ENCODE peak calls at places on chromosome 1, in eight cellular contexts. One of them, this sample, is unnamed. For H4K20me1 and H3K79me2, the result is how much of the 10 kb centered on the place peaks cover.

GRCh38 chr1:150548632-150549495 is at the start of gene ADAMTSL4:
- DNase-seq in osteoblast: peak
- DNase-seq in SK-N-SH: peak
- DNase-seq in DND-41: no peak
- DNase-seq in GM23248: peak
- DNase-seq in neural progenitor cell: peak
- DNase-seq in fibroblast of lung: peak
- DNase-seq in GM23338: peak
- DNase-seq in this sample: peak

GRCh38 chr1:207288315-207288714 is 33.2 kb upstream of the CD55 start:
- DNase-seq in fibroblast of lung: no peak
- DNase-seq in DND-41: no peak
- DNase-seq in neural progenitor cell: no peak
- DNase-seq in osteoblast: no peak
- DNase-seq in GM23248: no peak
- DNase-seq in SK-N-SH: no peak
- DNase-seq in GM23338: peak
- DNase-seq in this sample: no peak

GRCh38 chr1:228851196-228851595 is 115.9 kb downstream of the RHOU start:
- DNase-seq in GM23338: no peak
- DNase-seq in neural progenitor cell: no peak
- DNase-seq in osteoblast: no peak
- DNase-seq in DND-41: no peak
- DNase-seq in GM23248: no peak
- DNase-seq in SK-N-SH: no peak
- DNase-seq in fibroblast of lung: no peak
- DNase-seq in this sample: no peak

GRCh38 chr1:9119745-9120144 is 9.2 kb downstream of the GPR157 start:
- DNase-seq in GM23248: no peak
- DNase-seq in osteoblast: no peak
- DNase-seq in SK-N-SH: no peak
- DNase-seq in GM23338: no peak
- DNase-seq in neural progenitor cell: no peak
- DNase-seq in DND-41: no peak
- DNase-seq in fibroblast of lung: no peak
- DNase-seq in this sample: no peak

GRCh38 chr1:8649027-8649426 is 168.4 kb downstream of the RERE start:
- DNase-seq in osteoblast: no peak
- DNase-seq in DND-41: no peak
- DNase-seq in GM23248: no peak
- DNase-seq in GM23338: no peak
- DNase-seq in neural progenitor cell: no peak
- DNase-seq in fibroblast of lung: peak
- DNase-seq in SK-N-SH: peak
- DNase-seq in this sample: peak

GRCh38 chr1:231139125-231139649 is 22.7 kb upstream of the TRIM67 start:
- DNase-seq in neural progenitor cell: no peak
- DNase-seq in fibroblast of lung: peak
- DNase-seq in SK-N-SH: no peak
- DNase-seq in osteoblast: no peak
- DNase-seq in DND-41: no peak
- DNase-seq in GM23338: no peak
- DNase-seq in GM23248: peak
- DNase-seq in this sample: peak

GRCh38 chr1:153880024-153880423 is 42.7 kb downstream of the GATAD2B start:
- DNase-seq in DND-41: no peak
- DNase-seq in neural progenitor cell: no peak
- DNase-seq in SK-N-SH: no peak
- DNase-seq in GM23338: no peak
- DNase-seq in GM23248: no peak
- DNase-seq in fibroblast of lung: no peak
- DNase-seq in osteoblast: no peak
- DNase-seq in this sample: no peak

GRCh38 chr1:47824297-47824696 is 172.9 kb downstream of the TRABD2B start:
- DNase-seq in neural progenitor cell: no peak
- DNase-seq in SK-N-SH: no peak
- DNase-seq in osteoblast: peak
- DNase-seq in fibroblast of lung: no peak
- DNase-seq in GM23248: no peak
- DNase-seq in GM23338: no peak
- DNase-seq in DND-41: no peak
- DNase-seq in this sample: no peak

GRCh38 chr1:112399456-112399855 is 3.4 kb downstream of the CTTNBP2NL start:
- DNase-seq in fibroblast of lung: no peak
- DNase-seq in osteoblast: no peak
- DNase-seq in GM23338: no peak
- DNase-seq in SK-N-SH: no peak
- DNase-seq in GM23248: no peak
- DNase-seq in DND-41: no peak
- DNase-seq in neural progenitor cell: no peak
- DNase-seq in this sample: no peak

GRCh38 chr1:98870959-98871903 is 133.4 kb downstream of the PLPPR5 start:
- DNase-seq in DND-41: peak
- DNase-seq in SK-N-SH: peak
- DNase-seq in fibroblast of lung: peak
- DNase-seq in neural progenitor cell: no peak
- DNase-seq in GM23338: peak
- DNase-seq in osteoblast: no peak
- DNase-seq in GM23248: no peak
- DNase-seq in this sample: peak

GRCh38 chr1:61680500-61680899 is 44.4 kb downstream of the TM2D1 start:
- DNase-seq in osteoblast: no peak
- DNase-seq in DND-41: no peak
- DNase-seq in neural progenitor cell: no peak
- DNase-seq in SK-N-SH: no peak
- DNase-seq in fibroblast of lung: peak
- DNase-seq in GM23248: no peak
- DNase-seq in GM23338: no peak
- DNase-seq in this sample: peak

GRCh38 chr1:33472349-33472980 is at the start of gene ZSCAN20:
- DNase-seq in GM23248: peak
- DNase-seq in DND-41: peak
- DNase-seq in fibroblast of lung: peak
- DNase-seq in SK-N-SH: peak
- DNase-seq in neural progenitor cell: peak
- DNase-seq in GM23338: peak
- DNase-seq in osteoblast: peak
- DNase-seq in this sample: peak

GRCh38 chr1:169899519-169900217 is 6.0 kb upstream of the SCYL3 start:
- DNase-seq in fibroblast of lung: no peak
- DNase-seq in neural progenitor cell: no peak
- DNase-seq in DND-41: no peak
- DNase-seq in GM23248: no peak
- DNase-seq in SK-N-SH: no peak
- DNase-seq in osteoblast: no peak
- DNase-seq in GM23338: no peak
- DNase-seq in this sample: no peak

GRCh38 chr1:89833183-89834077 is 12.6 kb downstream of the LRRC8D start:
- DNase-seq in osteoblast: no peak
- DNase-seq in neural progenitor cell: no peak
- DNase-seq in GM23338: peak
- DNase-seq in SK-N-SH: no peak
- DNase-seq in fibroblast of lung: no peak
- DNase-seq in DND-41: no peak
- DNase-seq in GM23248: no peak
- DNase-seq in this sample: no peak

GRCh38 chr1:89839516-89839915 is 18.7 kb downstream of the LRRC8D start:
- DNase-seq in neural progenitor cell: no peak
- DNase-seq in SK-N-SH: no peak
- DNase-seq in GM23248: no peak
- DNase-seq in osteoblast: no peak
- DNase-seq in DND-41: no peak
- DNase-seq in fibroblast of lung: no peak
- DNase-seq in GM23338: no peak
- DNase-seq in this sample: no peak

GRCh38 chr1:89834078-89834704 is 13.4 kb downstream of the LRRC8D start:
- DNase-seq in osteoblast: no peak
- DNase-seq in SK-N-SH: no peak
- DNase-seq in fibroblast of lung: no peak
- DNase-seq in DND-41: no peak
- DNase-seq in GM23338: no peak
- DNase-seq in neural progenitor cell: no peak
- DNase-seq in GM23248: no peak
- DNase-seq in this sample: no peak

GRCh38 chr1:89836252-89836996 is 15.6 kb downstream of the LRRC8D start:
- DNase-seq in DND-41: no peak
- DNase-seq in neural progenitor cell: no peak
- DNase-seq in fibroblast of lung: no peak
- DNase-seq in GM23338: no peak
- DNase-seq in GM23248: no peak
- DNase-seq in osteoblast: no peak
- DNase-seq in SK-N-SH: no peak
- DNase-seq in this sample: no peak

DNA sequence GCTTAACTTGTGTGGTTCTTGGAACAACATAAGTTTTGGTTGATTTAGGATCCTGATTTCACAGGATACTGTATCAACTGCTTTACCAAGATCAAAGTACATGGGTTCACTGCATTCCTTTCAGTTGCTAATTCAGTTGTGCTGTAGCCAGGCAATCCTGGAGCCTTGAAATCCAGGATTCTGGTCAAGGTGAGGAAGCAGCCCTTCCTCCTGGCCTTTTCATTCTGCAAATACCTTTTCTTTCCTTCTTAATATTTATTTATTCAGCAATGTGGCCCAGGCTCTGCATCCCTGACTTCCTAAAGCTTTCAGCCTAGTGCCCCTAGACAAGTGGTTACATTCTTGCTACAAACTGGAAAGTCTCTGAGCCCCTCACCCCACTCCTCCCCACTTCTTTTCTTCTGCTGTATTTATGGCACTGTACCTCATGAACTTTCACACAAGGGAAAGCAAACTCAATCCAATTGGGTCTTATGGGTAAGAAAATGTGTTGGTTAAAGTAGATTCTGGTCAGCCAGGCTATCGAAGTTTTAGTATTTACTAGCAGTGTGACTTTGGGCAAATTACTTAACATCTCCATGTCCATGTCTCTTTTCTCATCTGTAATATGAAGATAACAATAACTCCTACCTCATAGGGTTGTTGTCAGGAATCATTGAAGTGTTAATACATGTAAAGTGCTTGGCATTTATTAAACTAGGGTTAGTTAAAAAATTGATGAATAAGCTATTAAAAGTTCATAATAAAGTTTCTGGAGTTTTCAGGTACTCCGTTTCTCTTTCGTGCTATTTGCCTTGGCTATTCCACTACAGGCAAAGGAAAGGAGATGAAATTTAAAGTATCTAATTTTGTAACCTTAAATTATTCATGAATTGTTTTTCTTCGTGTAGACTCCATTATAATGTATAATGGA is 16.4 kb downstream of the LRRC8D start:
- DNase-seq in fibroblast of lung: peak
- DNase-seq in osteoblast: no peak
- DNase-seq in GM23248: no peak
- DNase-seq in neural progenitor cell: no peak
- DNase-seq in DND-41: no peak
- DNase-seq in SK-N-SH: no peak
- DNase-seq in GM23338: peak
- DNase-seq in this sample: peak
- H4K20me1 ChIP-seq in fibroblast of lung: under half
- H4K20me1 ChIP-seq in osteoblast: under half
- H4K20me1 ChIP-seq in GM23248: under half
- H4K20me1 ChIP-seq in neural progenitor cell: half or more
- H4K20me1 ChIP-seq in DND-41: under half
- H4K20me1 ChIP-seq in SK-N-SH: under half
- H4K20me1 ChIP-seq in GM23338: under half
- H4K20me1 ChIP-seq in this sample: under half

DNA sequence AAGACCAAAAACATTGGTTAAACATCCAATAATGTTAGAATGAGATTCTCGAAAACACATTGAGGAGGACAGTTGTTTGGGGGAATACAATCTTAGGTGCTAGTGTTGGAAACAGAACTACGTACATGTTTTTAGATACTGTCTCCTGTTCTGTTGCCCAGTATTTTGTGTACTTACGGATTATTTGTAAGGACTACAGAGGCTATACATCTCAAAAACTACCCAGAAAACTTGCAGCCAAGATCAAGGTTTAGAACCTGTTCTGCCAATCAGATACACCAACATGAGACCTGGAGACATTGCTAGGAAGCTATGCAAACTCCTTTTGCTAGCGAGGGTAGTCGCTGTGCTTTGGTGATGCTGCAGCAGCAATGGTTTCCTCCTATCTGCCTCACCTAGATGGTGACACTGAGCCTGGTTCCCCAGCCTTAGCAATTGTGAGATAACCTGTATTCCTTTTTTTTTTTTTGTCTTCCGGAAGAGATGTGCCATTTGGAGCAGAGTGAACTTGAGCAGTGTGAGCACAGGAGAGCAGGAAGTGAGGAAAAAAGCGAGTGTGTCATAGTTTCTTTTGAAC is 21.8 kb downstream of the YBX1 start:
- DNase-seq in GM23248: no peak
- DNase-seq in SK-N-SH: no peak
- DNase-seq in fibroblast of lung: no peak
- DNase-seq in neural progenitor cell: no peak
- DNase-seq in GM23338: no peak
- DNase-seq in osteoblast: no peak
- DNase-seq in DND-41: no peak
- DNase-seq in this sample: no peak
- H3K79me2 ChIP-seq in GM23248: half or more
- H3K79me2 ChIP-seq in SK-N-SH: under half
- H3K79me2 ChIP-seq in fibroblast of lung: under half
- H3K79me2 ChIP-seq in neural progenitor cell: half or more
- H3K79me2 ChIP-seq in GM23338: half or more
- H3K79me2 ChIP-seq in osteoblast: under half
- H3K79me2 ChIP-seq in DND-41: half or more
- H3K79me2 ChIP-seq in this sample: under half

DNA sequence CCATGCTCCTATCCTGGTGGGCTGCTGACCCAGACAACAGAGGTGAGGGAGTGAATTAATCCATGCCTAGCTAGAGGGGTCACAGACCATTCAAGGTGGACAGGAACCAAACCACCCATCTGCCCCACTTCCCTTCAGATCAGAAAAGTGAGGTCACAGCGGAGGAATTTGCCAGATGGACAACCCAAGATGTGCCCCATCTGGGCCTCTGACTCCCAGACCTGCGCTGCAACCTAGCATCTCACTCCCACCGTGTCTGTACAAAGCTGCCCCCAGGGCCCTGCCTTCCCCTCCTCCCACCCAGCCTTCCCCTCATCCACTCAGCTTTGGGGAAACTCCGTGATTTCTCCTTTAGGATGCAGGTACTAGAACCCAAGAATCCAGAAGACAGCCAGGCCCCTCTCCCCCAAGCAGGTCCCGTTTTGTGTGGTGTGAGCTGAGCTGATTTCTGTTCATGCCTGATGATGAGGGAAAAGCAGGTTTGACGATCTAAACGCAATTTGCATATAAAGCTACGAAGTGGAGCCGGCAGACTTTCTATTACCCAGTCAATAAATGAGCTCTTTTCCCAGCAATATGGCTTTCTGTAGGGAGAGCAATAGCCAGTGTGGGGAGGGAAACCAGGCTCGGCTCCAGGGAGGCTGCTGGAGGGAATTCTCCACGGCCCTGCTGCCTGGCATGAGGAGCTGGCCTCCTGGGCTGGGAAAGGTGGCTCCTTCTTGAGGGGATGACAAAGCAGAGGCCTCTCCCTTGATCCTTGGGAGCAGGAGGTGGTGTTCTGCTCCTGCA is 140.9 kb upstream of the AJAP1 start:
- DNase-seq in GM23338: no peak
- DNase-seq in GM23248: no peak
- DNase-seq in SK-N-SH: no peak
- DNase-seq in osteoblast: peak
- DNase-seq in fibroblast of lung: no peak
- DNase-seq in DND-41: no peak
- DNase-seq in neural progenitor cell: no peak
- DNase-seq in this sample: no peak
- H4K20me1 ChIP-seq in GM23338: under half
- H4K20me1 ChIP-seq in GM23248: under half
- H4K20me1 ChIP-seq in SK-N-SH: under half
- H4K20me1 ChIP-seq in osteoblast: under half
- H4K20me1 ChIP-seq in fibroblast of lung: under half
- H4K20me1 ChIP-seq in DND-41: under half
- H4K20me1 ChIP-seq in neural progenitor cell: under half
- H4K20me1 ChIP-seq in this sample: under half

GRCh38 chr1:43314233-43314632 is 13.5 kb downstream of the TIE1 start:
- DNase-seq in osteoblast: no peak
- DNase-seq in DND-41: no peak
- DNase-seq in fibroblast of lung: no peak
- DNase-seq in SK-N-SH: no peak
- DNase-seq in GM23248: peak
- DNase-seq in neural progenitor cell: no peak
- DNase-seq in GM23338: no peak
- DNase-seq in this sample: no peak
- H3K79me2 ChIP-seq in osteoblast: under half
- H3K79me2 ChIP-seq in DND-41: under half
- H3K79me2 ChIP-seq in fibroblast of lung: under half
- H3K79me2 ChIP-seq in SK-N-SH: under half
- H3K79me2 ChIP-seq in GM23248: under half
- H3K79me2 ChIP-seq in neural progenitor cell: under half
- H3K79me2 ChIP-seq in GM23338: under half
- H3K79me2 ChIP-seq in this sample: under half